ENCODE peak calls at places on chromosomes 2 and 18, in four cellular contexts. I is transverse colon, N is Peyer's patch, Z is hepatocyte. J is an unnamed sample. For H3K4me1, the result is how much of the 10 kb centered on the place peaks cover.

GRCh38 chr2:171807130-171807529 is 86.9 kb downstream of the SLC25A12 start:
- DNase-seq in N (no peak), Z (no peak), I (no peak), J (no peak)

GRCh38 chr2:104289646-104290565 is 564.0 kb upstream of the POU3F3 start:
- DNase-seq in I (no peak), Z (peak), N (no peak), J (no peak)

GRCh38 chr18:71471963-71472725 is 1072.0 kb downstream of the CBLN2 start:
- DNase-seq in Z (no peak), N (no peak), I (no peak), J (no peak)

GRCh38 chr2:170243898-170244297 is 66.0 kb downstream of the MYO3B start:
- DNase-seq in I (no peak), N (no peak), Z (no peak), J (no peak)

GRCh38 chr2:237392186-237392585 is 21.8 kb downstream of the COL6A3 start:
- DNase-seq in I (no peak), Z (no peak), N (no peak), J (no peak)

GRCh38 chr2:126600715-126601114 is 55.2 kb upstream of the GYPC start:
- DNase-seq in Z (no peak), I (no peak), N (no peak), J (no peak)

GRCh38 chr2:26459991-26460612 is 17.8 kb downstream of the OTOF start:
- DNase-seq in Z (no peak), N (no peak), I (no peak), J (no peak)

GRCh38 chr2:78782196-78782595 is 243.3 kb upstream of the REG3G start:
- DNase-seq in Z (no peak), I (no peak), N (no peak), J (no peak)

GRCh38 chr18:6652098-6652497 is 77.4 kb upstream of the ARHGAP28 start:
- DNase-seq in I (no peak), N (no peak), Z (no peak), J (no peak)

GRCh38 chr2:207663870-207664545 is 38.8 kb upstream of the METTL21A start:
- DNase-seq in Z (no peak), I (no peak), N (no peak), J (no peak)

GRCh38 chr2:85255813-85256581 is 71.8 kb downstream of the TGOLN2 start:
- DNase-seq in N (no peak), I (no peak), Z (peak), J (peak)
- H3K4me1 ChIP-seq in N (under half), I (under half), Z (half or more), J (under half)

DNA sequence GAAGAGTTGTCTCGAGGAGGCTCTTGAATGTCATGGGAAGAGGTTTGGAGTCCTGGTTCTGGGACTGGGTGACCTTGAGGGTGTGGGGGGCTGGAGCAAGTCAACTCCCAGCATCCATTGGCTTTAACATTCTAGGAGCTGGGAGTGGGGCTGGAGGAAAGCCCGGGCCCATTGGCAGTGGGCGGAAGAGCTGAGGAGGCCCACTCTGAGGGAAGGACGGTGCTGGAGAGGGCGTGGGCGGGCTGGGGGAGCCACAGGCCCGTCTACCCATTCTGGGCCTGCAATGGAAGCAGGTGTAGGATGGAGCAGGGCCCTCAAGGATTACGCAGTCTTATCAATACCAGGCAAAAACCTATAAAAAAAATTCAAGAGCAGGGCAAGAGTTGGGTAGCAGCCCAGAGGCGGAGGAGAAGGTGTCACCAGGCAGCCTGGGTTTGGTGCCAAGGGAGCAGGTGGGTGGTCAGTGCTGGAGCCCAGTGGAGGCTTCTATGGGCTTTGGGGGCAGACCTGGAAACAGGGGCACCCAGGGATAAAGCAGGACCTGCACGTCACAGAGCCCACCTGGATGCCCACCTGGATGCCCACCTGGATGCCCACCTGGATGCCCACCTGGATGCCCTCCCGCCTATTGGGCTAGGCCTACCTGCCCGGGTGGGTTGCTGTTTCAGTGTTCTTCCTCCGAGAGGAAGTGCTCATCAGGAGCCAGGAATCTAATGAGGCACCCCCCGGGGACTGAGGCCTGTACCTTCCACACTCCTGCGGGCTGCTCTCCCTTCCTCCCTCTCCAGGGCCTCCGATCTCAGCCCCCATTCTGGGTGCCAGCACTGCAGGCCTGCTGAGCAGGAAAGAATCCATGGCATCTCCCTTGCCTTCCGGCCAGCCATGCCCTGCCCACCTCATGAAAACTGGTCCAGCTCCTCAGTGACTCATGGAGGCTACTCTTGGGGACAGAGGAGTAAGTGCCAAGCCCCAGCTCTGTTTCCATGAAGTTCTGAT is 71.3 kb downstream of the CTIF start:
- DNase-seq in Z (no peak), N (no peak), I (no peak), J (no peak)
- H3K4me1 ChIP-seq in Z (under half), N (under half), I (under half), J (under half)

DNA sequence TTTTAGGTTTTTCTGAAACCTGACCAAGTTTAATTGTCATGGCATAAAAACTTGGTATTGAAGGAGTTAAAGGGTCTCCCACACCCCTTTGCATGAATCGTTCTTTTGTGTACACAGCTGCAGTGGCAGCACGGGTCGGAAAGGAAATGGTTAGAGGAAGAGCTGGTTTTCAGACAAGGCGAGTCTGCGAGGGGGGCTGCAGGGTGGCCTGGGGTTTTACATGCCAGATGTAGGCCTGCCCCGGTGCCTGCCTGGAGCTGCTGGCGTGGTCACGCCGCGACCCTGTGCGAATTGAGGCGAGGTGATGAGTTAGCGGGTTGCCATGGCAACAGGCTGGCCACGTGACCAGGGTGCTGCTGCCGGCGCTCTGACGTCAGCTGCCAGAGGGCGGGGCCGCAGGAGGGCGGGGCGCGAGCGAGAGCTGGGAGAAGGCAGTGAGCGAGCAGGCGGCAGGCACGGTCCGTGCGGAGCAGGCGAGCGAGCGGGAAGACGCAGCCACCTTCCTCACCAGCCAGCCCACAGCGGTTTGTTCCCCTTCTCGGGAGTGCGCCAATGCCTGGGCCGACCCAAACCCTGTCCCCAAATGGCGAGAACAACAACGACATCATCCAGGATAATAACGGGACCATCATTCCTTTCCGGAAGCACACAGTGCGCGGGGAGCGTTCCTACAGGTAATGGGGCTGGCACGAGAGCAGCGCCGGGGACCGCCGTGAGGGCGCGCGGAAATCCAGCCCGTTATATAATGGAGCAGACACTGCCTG is at the start of gene MAPRE2:
- DNase-seq in Z (peak), I (peak), N (peak), J (peak)
- H3K4me1 ChIP-seq in Z (under half), I (under half), N (under half), J (under half)

DNA sequence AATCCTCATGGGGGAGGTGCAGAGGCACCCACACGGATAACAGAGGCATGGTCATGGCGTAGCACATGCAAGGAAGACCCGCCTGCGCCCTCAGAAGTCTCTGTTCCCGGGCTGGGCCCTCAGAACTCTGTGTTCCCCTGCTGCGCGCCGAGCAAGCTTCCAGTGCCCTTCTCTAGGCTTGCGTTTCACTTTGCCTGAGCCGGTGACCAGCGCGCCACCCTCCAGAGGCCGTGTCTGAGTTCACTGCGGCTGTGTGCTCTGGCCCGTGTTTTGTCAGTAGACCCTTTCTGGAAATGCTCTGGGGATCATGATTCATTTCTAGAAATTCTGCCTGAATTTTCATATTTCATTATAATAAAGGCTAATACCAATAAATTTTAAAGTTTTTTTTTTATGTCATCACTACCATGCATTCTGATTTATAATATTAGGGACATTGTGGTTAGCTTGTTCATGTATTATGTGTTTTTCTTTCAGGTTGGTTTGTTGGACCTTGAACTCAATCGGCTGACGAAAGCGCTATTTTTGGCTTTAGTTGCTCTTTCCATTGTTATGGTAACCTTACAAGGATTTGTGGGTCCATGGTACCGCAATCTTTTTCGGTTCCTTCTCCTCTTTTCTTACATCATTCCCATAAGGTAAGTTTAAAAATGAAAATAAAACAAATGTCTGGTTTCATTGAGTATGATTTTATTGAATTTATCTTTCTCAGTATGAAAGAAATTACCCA is 142.7 kb upstream of the NFATC1 start:
- DNase-seq in N (no peak), Z (no peak), I (no peak), J (no peak)
- H3K4me1 ChIP-seq in N (under half), Z (under half), I (under half), J (under half)

DNA sequence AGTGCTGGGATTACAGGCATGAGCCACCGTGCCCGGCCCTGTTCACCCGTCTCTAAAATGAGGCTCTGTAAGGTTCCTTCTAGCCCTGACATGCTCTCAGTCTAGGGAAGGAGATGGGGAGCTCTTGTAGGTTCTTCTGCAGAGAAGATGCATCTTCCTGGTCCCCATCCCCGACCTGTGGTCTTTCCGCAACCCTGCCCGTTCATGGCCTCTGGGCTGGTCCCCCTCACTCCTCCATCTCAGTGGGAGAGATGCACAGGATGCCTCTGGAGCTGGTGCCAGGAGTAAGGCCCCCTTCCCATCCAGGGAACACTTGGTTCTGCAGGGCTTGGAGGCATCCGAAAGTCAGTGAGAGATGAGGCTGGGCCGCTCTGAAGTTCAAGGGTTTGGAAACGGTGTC is 212.7 kb downstream of the KLHL29 start:
- DNase-seq in Z (no peak), I (no peak), N (no peak), J (no peak)
- H3K4me1 ChIP-seq in Z (under half), I (under half), N (under half), J (under half)

GRCh38 chr2:48355494-48355893 is 174.5 kb upstream of the STON1 start:
- DNase-seq in I (no peak), N (no peak), Z (no peak), J (no peak)
- H3K4me1 ChIP-seq in I (under half), N (under half), Z (under half), J (under half)